ENCODE peak calls at places on chromosomes 6 and 20, in six cellular contexts. R is hepatocyte; G is CD8-positive, alpha-beta T cell; T is neural progenitor cell; W is ovary; K is kidney. V is an unnamed sample.
A peak's percentile ranks its signal among the peaks of the same experiment; 100 is the strongest.

GRCh38 chr6:90347411-90347841 is 50.8 kb upstream of the BACH2 start:
- DNase-seq in K (no peak), G (no peak), T (no peak), R (no peak), W (no peak), V (no peak)

GRCh38 chr6:140050232-140050995 is 676.0 kb upstream of the CITED2 start:
- DNase-seq in R (peak; percentile 40), W (no peak), G (no peak), K (no peak), T (peak; percentile 10), V (no peak)

GRCh38 chr6:139490482-139490881 is 116.0 kb upstream of the CITED2 start:
- DNase-seq in W (no peak), K (no peak), R (no peak), T (no peak), G (peak; percentile 20), V (no peak)

GRCh38 chr20:20214757-20215275 is 153.1 kb upstream of the INSM1 start:
- DNase-seq in G (no peak), K (no peak), T (no peak), R (no peak), W (no peak), V (no peak)

GRCh38 chr6:26514984-26515383 is 14.9 kb downstream of the BTN1A1 start:
- DNase-seq in T (no peak), W (no peak), K (no peak), G (no peak), R (peak; percentile 46), V (no peak)

GRCh38 chr6:150417899-150418824 is 49.4 kb downstream of the IYD start:
- DNase-seq in W (no peak), K (no peak), G (peak; percentile 31), R (peak; percentile 84), T (peak; percentile 73), V (peak; percentile 51)

GRCh38 chr6:2911171-2911570 is 8.1 kb upstream of the SERPINB9 start:
- DNase-seq in R (no peak), K (no peak), T (no peak), G (no peak), W (no peak), V (no peak)

GRCh38 chr6:121839891-121840290 is 404.4 kb downstream of the GJA1 start:
- DNase-seq in K (no peak), G (no peak), R (no peak), W (no peak), T (no peak), V (no peak)

GRCh38 chr6:5677219-5678000 is 329.3 kb downstream of the NRN1 start:
- DNase-seq in R (no peak), W (no peak), T (no peak), K (no peak), G (no peak), V (no peak)

GRCh38 chr6:163841733-163842132 is 427.2 kb downstream of the QKI start:
- DNase-seq in W (no peak), T (no peak), R (no peak), G (no peak), K (no peak), V (no peak)

GRCh38 chr6:101266063-101266462 is 127.4 kb upstream of the GRIK2 start:
- DNase-seq in R (no peak), G (no peak), W (no peak), K (no peak), T (no peak), V (no peak)

GRCh38 chr6:127119361-127120108 is 1.1 kb downstream of the RSPO3 start:
- DNase-seq in T (peak; percentile 69), R (peak; percentile 29), G (no peak), K (peak; percentile 78), W (peak; percentile 31), V (no peak)

GRCh38 chr6:124927806-124928205 is 34.4 kb upstream of the RNF217 start:
- DNase-seq in G (no peak), T (no peak), K (no peak), W (no peak), R (no peak), V (no peak)

GRCh38 chr6:19320066-19320465 is 517.1 kb upstream of the ID4 start:
- DNase-seq in T (peak; percentile 37), R (no peak), W (no peak), K (no peak), G (no peak), V (no peak)

GRCh38 chr20:41697861-41698559 is 79.8 kb upstream of the CHD6 start:
- DNase-seq in R (peak; percentile 51), W (no peak), K (no peak), T (peak; percentile 57), G (no peak), V (no peak)

GRCh38 chr20:13261460-13262301 is 40.6 kb downstream of the ISM1 start:
- DNase-seq in G (peak; percentile 59), W (peak; percentile 37), R (peak; percentile 63), K (peak; percentile 77), T (peak; percentile 75), V (no peak)

GRCh38 chr20:50111120-50111828 is 1.7 kb downstream of the UBE2V1 start:
- DNase-seq in K (no peak), G (no peak), T (no peak), W (no peak), R (peak; percentile 68), V (no peak)

GRCh38 chr20:44204156-44204831 is 6.3 kb downstream of the OSER1 start:
- DNase-seq in T (no peak), G (no peak), W (no peak), K (no peak), R (peak; percentile 42), V (peak; percentile 99)

GRCh38 chr6:20458051-20458894 is 56.6 kb downstream of the E2F3 start:
- DNase-seq in G (no peak), K (no peak), W (no peak), R (no peak), T (no peak), V (no peak)

GRCh38 chr6:87714093-87714809 is 12.2 kb upstream of the AKIRIN2 start:
- DNase-seq in T (no peak), R (no peak), K (no peak), G (no peak), W (no peak), V (no peak)

GRCh38 chr6:154471609-154472362 is 38.7 kb downstream of the CNKSR3 start:
- DNase-seq in T (no peak), R (no peak), G (no peak), W (no peak), K (no peak), V (no peak)

GRCh38 chr6:45714795-45715507 is 300.7 kb downstream of the CLIC5 start:
- DNase-seq in G (peak; percentile 49), K (no peak), T (peak; percentile 87), R (peak; percentile 86), W (no peak), V (peak; percentile 58)

GRCh38 chr6:147667082-147667481 is 158.6 kb downstream of the SAMD5 start:
- DNase-seq in K (no peak), W (no peak), R (no peak), G (no peak), T (no peak), V (no peak)

GRCh38 chr6:31805939-31806469 is 762 bp downstream of the LSM2 start:
- DNase-seq in T (no peak), G (no peak), W (peak; percentile 8), K (no peak), R (no peak), V (no peak)

GRCh38 chr6:161584051-161584450 is 310.2 kb upstream of the AGPAT4 start:
- DNase-seq in T (no peak), R (no peak), G (no peak), K (no peak), W (no peak), V (no peak)

GRCh38 chr6:13383280-13384163 is 55.2 kb upstream of the TBC1D7 start:
- DNase-seq in R (no peak), T (no peak), W (no peak), G (no peak), K (no peak), V (peak; percentile 63)

GRCh38 chr6:10555625-10556309 is 34.6 kb downstream of the GCNT2 start:
- DNase-seq in T (peak; percentile 84), R (peak; percentile 50), W (peak; percentile 35), G (no peak), K (peak; percentile 82), V (peak; percentile 37)

GRCh38 chr6:145547596-145548325 is 187.6 kb downstream of the EPM2A start:
- DNase-seq in W (no peak), T (no peak), G (no peak), K (no peak), R (no peak), V (no peak)

GRCh38 chr20:45059022-45059728 is 41.8 kb downstream of the KCNS1 start:
- DNase-seq in G (no peak), W (no peak), K (no peak), T (no peak), R (no peak), V (no peak)

GRCh38 chr20:47165376-47165865 is 191.1 kb downstream of the ZMYND8 start:
- DNase-seq in R (no peak), G (no peak), K (no peak), T (no peak), W (no peak), V (no peak)

DNA sequence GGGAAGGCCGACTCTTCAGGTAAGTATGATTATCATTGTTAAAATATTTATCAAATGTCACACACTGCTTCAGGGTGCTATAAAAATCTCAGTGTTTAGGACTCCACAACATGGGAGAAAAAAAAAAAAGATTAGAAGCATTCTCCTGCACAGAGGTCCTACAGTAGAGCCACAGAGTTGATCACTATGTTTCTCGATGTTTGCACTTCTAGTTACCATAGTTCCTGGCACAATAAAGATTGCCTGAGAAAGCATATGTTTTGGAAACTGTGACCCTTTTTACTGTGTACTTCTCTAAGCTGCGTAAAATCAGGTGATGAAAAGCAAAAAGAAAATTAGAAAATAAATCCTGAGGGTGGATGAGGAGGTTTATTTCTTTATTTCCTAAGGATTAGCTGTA is 269.9 kb upstream of the SYNCRIP start:
- DNase-seq in T (no peak), R (no peak), K (no peak), G (no peak), W (no peak), V (peak; percentile 71)
- TF ChIP-seq CTCF in T (no peak), R (no peak), K (no peak), G (no peak), W (no peak), V (no peak)

DNA sequence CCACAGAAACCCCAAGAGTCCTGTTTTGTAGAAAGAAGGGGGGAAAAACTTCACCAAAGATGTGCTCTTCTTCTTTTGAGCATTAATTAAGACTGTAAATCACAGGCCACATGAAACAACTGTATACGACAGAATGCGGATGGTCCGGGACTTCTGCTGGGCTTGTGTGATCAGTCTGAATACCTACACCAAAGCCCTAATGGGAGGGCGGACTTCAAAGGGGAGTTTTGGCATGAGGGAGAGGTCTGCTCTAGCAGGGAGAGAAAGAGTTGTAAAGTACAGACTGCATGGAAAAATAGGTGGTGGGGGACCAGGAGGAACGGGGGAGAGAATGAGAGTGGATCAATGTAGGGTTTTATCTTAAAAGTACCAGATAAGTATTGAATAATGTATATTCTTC is 58.8 kb upstream of the PRDM1 start:
- DNase-seq in K (no peak), R (no peak), T (peak; percentile 23), G (no peak), W (no peak), V (no peak)
- H3K4me3 ChIP-seq in K (no peak overlapping the region), R (no peak overlapping the region), T (no peak overlapping the region), G (no peak overlapping the region), W (no peak overlapping the region), V (no peak overlapping the region)

GRCh38 chr6:68968301-68968649 is 333.2 kb downstream of the ADGRB3 start:
- DNase-seq in W (no peak), R (no peak), K (no peak), G (no peak), T (no peak), V (no peak)
- TF ChIP-seq CTCF in W (no peak), R (no peak), K (no peak), G (no peak), T (no peak), V (no peak)

GRCh38 chr6:169789146-169789943 is 37.9 kb downstream of the ERMARD start:
- DNase-seq in R (no peak), K (no peak), T (no peak), G (no peak), W (no peak), V (no peak)
- H3K4me3 ChIP-seq in R (peak overlapping the region; percentile 23), K (peak overlapping the region; percentile 79), T (peak overlapping the region; percentile 39), G (peak overlapping the region; percentile 58), W (peak overlapping the region; percentile 49), V (peak overlapping the region; percentile 49)